ENCODE peak calls at places on chromosomes 7 and 10, in five cellular contexts. O is GM12865, W is upper lobe of right lung, N is endodermal cell, U is brain microvascular endothelial cell. P is an unnamed sample.

GRCh38 chr10:3754727-3755439 is 30.1 kb downstream of the KLF6 start:
- DNase-seq in O (no peak), N (peak), W (no peak), U (peak), P (no peak)

GRCh38 chr10:18133046-18133445 is 7.2 kb upstream of the CACNB2 start:
- DNase-seq in U (no peak), W (no peak), O (no peak), N (no peak), P (no peak)

GRCh38 chr7:108077714-108078113 is 52.4 kb downstream of the LAMB4 start:
- DNase-seq in N (no peak), W (no peak), U (no peak), O (no peak), P (no peak)

GRCh38 chr7:84302949-84303348 is 108.4 kb upstream of the SEMA3A start:
- DNase-seq in W (no peak), U (no peak), N (no peak), O (no peak), P (no peak)

GRCh38 chr10:75971402-75972211 is 540.2 kb downstream of the LRMDA start:
- DNase-seq in U (peak), W (no peak), O (no peak), N (no peak), P (peak)

GRCh38 chr7:32204361-32205018 is 134.3 kb upstream of the PDE1C start:
- DNase-seq in U (peak), W (no peak), N (peak), O (peak), P (no peak)

GRCh38 chr7:97871659-97872024 is 566 bp downstream of the ASNS start:
- DNase-seq in U (no peak), N (no peak), W (no peak), O (no peak), P (no peak)

GRCh38 chr10:24209946-24210491 is 1.1 kb downstream of the KIAA1217 start:
- DNase-seq in W (no peak), N (peak), O (peak), U (peak), P (no peak)

GRCh38 chr10:21363087-21363752 is 162.3 kb downstream of the SKIDA1 start:
- DNase-seq in O (no peak), U (no peak), W (no peak), N (peak), P (no peak)

GRCh38 chr7:127474457-127474856 is 81.9 kb upstream of the ZNF800 start:
- DNase-seq in U (no peak), W (no peak), N (no peak), O (no peak), P (no peak)

GRCh38 chr7:44193011-44193802 is 4.0 kb upstream of the GCK start:
- DNase-seq in N (no peak), O (peak), U (no peak), W (peak), P (no peak)

GRCh38 chr7:139853576-139854511 is 24.8 kb downstream of the TBXAS1 start:
- DNase-seq in N (no peak), O (no peak), W (no peak), U (peak), P (peak)

GRCh38 chr7:18163091-18163490 is 135.4 kb upstream of the PRPS1L1 start:
- DNase-seq in N (no peak), O (no peak), U (no peak), W (no peak), P (no peak)

GRCh38 chr7:50508471-50508943 is 56.7 kb downstream of the DDC start:
- DNase-seq in U (no peak), O (no peak), N (no peak), W (no peak), P (no peak)

GRCh38 chr10:76352300-76352699 is 920.9 kb downstream of the LRMDA start:
- DNase-seq in W (no peak), N (no peak), O (no peak), U (peak), P (no peak)

GRCh38 chr7:134449596-134450194 is 9.2 kb downstream of the AKR1B1 start:
- DNase-seq in N (no peak), O (no peak), W (no peak), U (no peak), P (no peak)

GRCh38 chr10:33876547-33877400 is 542.3 kb upstream of the NRP1 start:
- DNase-seq in O (no peak), N (no peak), U (no peak), W (no peak), P (no peak)

GRCh38 chr7:96870201-96870600 is 135.2 kb upstream of the DLX6 start:
- DNase-seq in U (no peak), O (no peak), N (no peak), W (no peak), P (no peak)

GRCh38 chr10:88019753-88020152 is 156.3 kb downstream of the PTEN start:
- DNase-seq in W (no peak), O (no peak), N (no peak), U (no peak), P (no peak)

GRCh38 chr7:87456247-87456646 is 19.2 kb downstream of the ABCB4 start:
- DNase-seq in O (no peak), U (no peak), N (peak), W (no peak), P (no peak)

GRCh38 chr10:88538038-88538437 is 45.1 kb downstream of the RNLS start:
- DNase-seq in U (no peak), O (no peak), W (no peak), N (no peak), P (peak)

GRCh38 chr7:47659664-47660462 is 78.0 kb upstream of the TNS3 start:
- DNase-seq in O (no peak), W (no peak), N (no peak), U (no peak), P (no peak)

GRCh38 chr7:40418983-40419382 is 284.2 kb downstream of the SUGCT start:
- DNase-seq in W (no peak), O (no peak), U (no peak), N (no peak), P (no peak)

GRCh38 chr7:29207469-29207868 is 12.9 kb downstream of the CHN2 start:
- DNase-seq in O (no peak), U (no peak), W (no peak), N (no peak), P (no peak)

GRCh38 chr7:1666779-1667565 is 3.1 kb upstream of the ELFN1 start:
- DNase-seq in O (no peak), N (peak), U (no peak), W (peak), P (no peak)

GRCh38 chr7:103626776-103627175 is 180.8 kb upstream of the SLC26A5 start:
- DNase-seq in W (no peak), O (no peak), N (no peak), U (no peak), P (no peak)

GRCh38 chr10:132634241-132634946 is 96.8 kb downstream of the INPP5A start:
- DNase-seq in W (peak), N (peak), O (peak), U (no peak), P (no peak)

GRCh38 chr7:25179771-25180591 is 48.3 kb downstream of the NPVF start:
- DNase-seq in U (peak), O (peak), W (peak), N (peak), P (peak)

GRCh38 chr7:44630791-44631457 is 24.5 kb downstream of the OGDH start:
- DNase-seq in U (no peak), W (no peak), O (no peak), N (no peak), P (no peak)

GRCh38 chr7:72211175-72211574 is 201.0 kb downstream of the CALN1 start:
- DNase-seq in N (no peak), O (no peak), W (no peak), U (no peak), P (no peak)

GRCh38 chr7:76108540-76109233 is 60.8 kb downstream of the MDH2 start:
- DNase-seq in N (no peak), O (no peak), U (peak), W (peak), P (no peak)

GRCh38 chr7:64636386-64636785 is 29.5 kb upstream of the ZNF107 start:
- DNase-seq in W (no peak), N (no peak), O (no peak), U (no peak), P (no peak)

GRCh38 chr10:125521721-125522680 is 161.0 kb downstream of the TEX36 start:
- DNase-seq in N (peak), U (no peak), O (peak), W (no peak), P (no peak)

GRCh38 chr7:128849804-128850490 is 12.7 kb upstream of the ATP6V1F start:
- DNase-seq in N (no peak), W (no peak), O (no peak), U (no peak), P (no peak)

GRCh38 chr10:14560274-14560673 is 214.4 kb downstream of the FAM107B start:
- DNase-seq in W (peak), N (peak), U (no peak), O (peak), P (no peak)

GRCh38 chr7:121433775-121434174 is 37.7 kb upstream of the FAM3C start:
- DNase-seq in O (peak), N (no peak), U (no peak), W (no peak), P (no peak)

GRCh38 chr10:113558336-113558735 is 5.5 kb downstream of the HABP2 start:
- DNase-seq in U (no peak), O (no peak), W (no peak), N (peak), P (no peak)

GRCh38 chr7:29099896-29100847 is 46.2 kb downstream of the CPVL start:
- DNase-seq in N (no peak), U (no peak), O (no peak), W (no peak), P (no peak)

DNA sequence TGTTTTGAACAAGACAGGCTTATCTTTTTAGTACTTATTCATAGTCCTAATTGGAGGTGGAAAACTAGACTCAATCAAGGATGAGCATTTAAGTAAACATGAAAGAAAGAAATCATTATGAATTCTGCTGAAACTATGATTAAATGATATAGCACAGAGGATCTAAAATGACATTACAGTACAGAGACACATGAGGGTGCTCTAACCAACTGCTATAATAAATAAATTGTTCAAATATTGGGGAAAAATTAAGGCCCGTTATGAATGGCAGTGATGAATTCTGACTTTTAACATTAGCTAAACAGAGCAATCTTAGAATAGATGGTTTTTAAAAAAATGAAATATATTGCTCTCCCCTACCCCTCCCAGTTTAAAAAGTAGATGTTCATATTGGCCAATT is 10.3 kb downstream of the WNT2 start:
- DNase-seq in U (no peak), W (no peak), N (no peak), O (no peak), P (no peak)
- TF ChIP-seq CTCF in U (peak), W (peak), N (peak), O (no peak), P (no peak)

DNA sequence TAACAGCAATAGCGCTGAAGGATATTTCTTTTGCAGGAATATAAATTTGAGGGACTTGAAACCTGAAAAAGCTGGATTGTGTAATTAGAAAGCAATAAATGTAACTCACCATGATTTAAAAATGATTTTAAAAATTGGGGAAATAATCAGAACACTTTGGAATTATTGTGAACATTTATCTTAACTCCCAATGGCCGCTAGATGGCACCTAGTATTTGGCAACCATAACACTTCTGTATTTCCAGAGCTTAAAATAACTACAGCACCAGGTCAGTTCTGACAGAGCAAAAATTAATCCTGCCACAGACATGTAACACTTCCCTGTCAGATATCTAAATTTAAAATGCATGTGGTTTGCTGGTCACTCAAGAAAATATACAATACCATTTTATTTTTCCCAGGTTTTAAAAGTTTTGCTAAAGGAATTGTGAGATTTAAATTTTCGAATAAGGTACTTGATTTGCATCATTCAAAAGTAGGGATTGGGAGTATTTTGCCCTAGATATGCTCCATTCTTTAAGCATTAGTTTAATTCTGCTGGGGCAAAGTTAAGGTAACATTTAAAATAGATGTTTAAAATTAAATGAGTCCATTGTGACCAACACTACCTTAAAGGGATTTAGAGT is 144.5 kb downstream of the PPP1R3A start:
- DNase-seq in U (peak), N (no peak), W (no peak), O (peak), P (no peak)
- TF ChIP-seq CTCF in U (peak), N (peak), W (peak), O (peak), P (peak)

GRCh38 chr7:155405399-155406318 is 52.3 kb upstream of the EN2 start:
- DNase-seq in O (no peak), N (peak), U (no peak), W (no peak), P (no peak)
- TF ChIP-seq CTCF in O (no peak), N (peak), U (peak), W (no peak), P (no peak)

DNA sequence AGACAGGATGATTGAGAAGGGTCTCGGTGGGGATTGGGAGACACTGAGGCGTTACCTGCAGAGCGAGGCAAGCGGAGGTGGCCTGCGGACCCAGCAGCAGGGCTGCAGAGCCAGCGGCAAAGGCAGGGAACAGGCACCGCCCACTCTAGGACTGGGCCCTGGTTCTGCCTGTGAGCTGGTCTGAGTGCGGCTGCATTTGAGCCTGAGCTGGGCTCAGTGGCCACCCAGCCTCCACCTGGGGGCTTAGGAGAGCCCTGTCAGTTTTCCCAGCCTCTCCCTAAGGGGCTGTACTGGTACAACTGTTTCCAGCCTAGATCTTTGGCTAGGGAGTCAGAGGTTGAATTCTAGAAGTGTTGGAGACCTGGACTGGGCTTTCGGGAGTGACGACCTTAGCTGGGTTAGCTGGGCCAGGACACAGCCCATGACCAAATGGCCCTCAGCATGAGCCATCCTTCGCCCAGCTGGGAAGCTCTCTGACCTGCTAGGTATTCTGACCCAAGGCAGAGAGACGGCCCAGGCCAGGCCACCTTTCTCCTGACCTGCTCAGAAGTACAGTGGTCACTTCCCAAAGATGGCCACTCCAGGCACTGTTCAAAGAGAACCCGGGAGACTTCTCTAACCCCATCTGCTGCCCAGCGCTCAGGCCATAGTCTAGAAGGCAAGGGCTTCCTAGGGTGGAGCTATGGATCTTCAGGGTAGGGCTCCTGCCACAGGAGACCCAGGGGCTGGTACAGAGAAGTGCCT is 64.9 kb downstream of the PAX2 start:
- DNase-seq in U (no peak), O (no peak), W (peak), N (no peak), P (no peak)
- TF ChIP-seq CTCF in U (no peak), O (no peak), W (no peak), N (no peak), P (no peak)

GRCh38 chr7:14582010-14582409 is 320.5 kb downstream of the DGKB start:
- DNase-seq in O (no peak), U (no peak), W (no peak), N (no peak), P (no peak)
- TF ChIP-seq CTCF in O (no peak), U (no peak), W (no peak), N (no peak), P (no peak)

GRCh38 chr10:72567884-72568283 is 58.0 kb downstream of the MICU1 start:
- DNase-seq in W (no peak), O (peak), N (no peak), U (no peak), P (no peak)
- TF ChIP-seq CTCF in W (peak), O (peak), N (peak), U (peak), P (peak)

DNA sequence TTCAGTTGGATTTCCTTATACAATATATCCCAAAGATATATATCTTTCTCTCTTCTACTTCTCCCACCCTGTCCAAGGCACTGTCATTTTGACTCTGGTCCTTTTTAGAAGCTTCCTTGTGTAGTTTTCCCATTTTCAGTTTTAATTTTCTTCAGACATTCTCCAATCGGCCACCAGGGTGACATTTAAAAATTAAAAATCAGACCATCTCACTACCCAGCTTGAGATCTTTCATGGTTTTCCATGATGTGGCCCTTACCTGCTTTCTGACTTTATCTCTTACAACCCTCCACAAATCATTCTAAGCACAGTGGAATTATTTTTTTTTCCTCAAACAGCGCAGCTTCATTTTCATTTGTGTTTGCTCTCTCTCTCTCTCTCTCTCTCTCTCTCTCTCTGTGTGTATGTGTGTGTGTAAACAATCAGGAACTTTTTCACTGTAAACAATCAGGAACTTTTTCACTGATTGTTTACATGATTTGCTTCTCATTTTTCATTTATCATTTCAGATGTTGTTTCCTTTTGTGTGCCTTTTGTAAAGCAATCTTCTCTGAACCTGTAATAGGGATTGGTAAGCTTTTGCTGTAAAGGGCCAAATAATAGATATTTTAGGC is 348.8 kb downstream of the ATRNL1 start:
- DNase-seq in U (no peak), W (no peak), N (no peak), O (no peak), P (no peak)
- TF ChIP-seq CTCF in U (peak), W (no peak), N (peak), O (no peak), P (no peak)

P was measured in AG09319.